ENCODE peak calls at places on chromosomes 7 and 10, in five cellular contexts. L is H9, A is neuronal stem cell, I is H1, D is mesenchymal stem cell. N is an unnamed sample.

GRCh38 chr7:20542594-20542993 is 72.9 kb upstream of the ABCB5 start:
- DNase-seq in L (no peak), A (no peak), I (no peak), D (no peak), N (no peak)

GRCh38 chr10:89427629-89428028 is 13.3 kb downstream of the IFIT5 start:
- DNase-seq in L (no peak), A (no peak), I (no peak), D (peak), N (no peak)

GRCh38 chr7:144649120-144649519 is 186.7 kb downstream of the TPK1 start:
- DNase-seq in L (no peak), A (no peak), I (no peak), D (no peak), N (no peak)

GRCh38 chr10:19169684-19170083 is 121.1 kb downstream of the MALRD1 start:
- DNase-seq in L (no peak), A (no peak), I (no peak), D (no peak), N (no peak)

GRCh38 chr10:130190065-130190736 is 54.0 kb downstream of the GLRX3 start:
- DNase-seq in L (peak), A (peak), I (peak), D (peak), N (peak)

GRCh38 chr7:105887569-105888199 is 11.3 kb upstream of the ATXN7L1 start:
- DNase-seq in L (no peak), A (no peak), I (no peak), D (no peak), N (peak)

GRCh38 chr10:117619200-117619599 is 76.7 kb downstream of the EMX2 start:
- DNase-seq in L (no peak), A (no peak), I (no peak), D (no peak), N (no peak)

GRCh38 chr7:128032605-128033235 is 1.5 kb upstream of the LRRC4 start:
- DNase-seq in L (peak), A (peak), I (no peak), D (peak), N (no peak)

GRCh38 chr10:28327494-28327886 is 24.6 kb upstream of the MPP7 start:
- DNase-seq in L (no peak), A (no peak), I (no peak), D (peak), N (no peak)

GRCh38 chr10:84308481-84309304 is 19.7 kb upstream of the CCSER2 start:
- DNase-seq in L (no peak), A (no peak), I (no peak), D (peak), N (peak)

GRCh38 chr7:23477170-23477525 is 6.9 kb upstream of the IGF2BP3 start:
- DNase-seq in L (no peak), A (no peak), I (no peak), D (no peak), N (no peak)

GRCh38 chr7:105840981-105841749 is 35.2 kb downstream of the ATXN7L1 start:
- DNase-seq in L (no peak), A (no peak), I (no peak), D (peak), N (no peak)

GRCh38 chr10:119049777-119050176 is 20.3 kb downstream of the NANOS1 start:
- DNase-seq in L (no peak), A (no peak), I (no peak), D (no peak), N (no peak)

GRCh38 chr7:116576350-116577319 is 51.8 kb downstream of the CAV1 start:
- DNase-seq in L (no peak), A (no peak), I (no peak), D (peak), N (no peak)

GRCh38 chr10:34580643-34581042 is 234.5 kb downstream of the PARD3 start:
- DNase-seq in L (no peak), A (no peak), I (no peak), D (peak), N (no peak)

GRCh38 chr7:29609162-29610030 is 45.8 kb downstream of the PRR15 start:
- DNase-seq in L (peak), A (peak), I (no peak), D (peak), N (peak)

GRCh38 chr7:67453981-67454380 is 457.3 kb downstream of the TYW1 start:
- DNase-seq in L (no peak), A (no peak), I (no peak), D (no peak), N (no peak)

GRCh38 chr10:103829838-103830465 is 25.4 kb downstream of the SH3PXD2A start:
- DNase-seq in L (no peak), A (no peak), I (no peak), D (no peak), N (no peak)

GRCh38 chr7:74254858-74255379 is 720 bp upstream of the RFC2 start:
- DNase-seq in L (no peak), A (no peak), I (no peak), D (no peak), N (no peak)

GRCh38 chr7:3461923-3462322 is 160.9 kb downstream of the SDK1 start:
- DNase-seq in L (no peak), A (no peak), I (no peak), D (no peak), N (no peak)

GRCh38 chr7:147413243-147413642 is 1177.3 kb upstream of the C7orf33 start:
- DNase-seq in L (no peak), A (no peak), I (no peak), D (no peak), N (no peak)

GRCh38 chr10:119263966-119264621 is 56.7 kb downstream of the GRK5 start:
- DNase-seq in L (no peak), A (no peak), I (no peak), D (no peak), N (no peak)

GRCh38 chr10:24723386-24723787 is 300 bp downstream of the ARHGAP21 start:
- DNase-seq in L (no peak), A (peak), I (no peak), D (peak), N (peak)

GRCh38 chr10:986881-987634 is 1.2 kb upstream of the GTPBP4 start:
- DNase-seq in L (no peak), A (no peak), I (no peak), D (peak), N (peak)
- H2BK12ac ChIP-seq in L (no peak), A (no peak), I (no peak), D (no peak), N (no peak)

GRCh38 chr10:44983895-44984278 is 5.3 kb upstream of the DEPP1 start:
- DNase-seq in L (no peak), A (no peak), I (no peak), D (no peak), N (no peak)

GRCh38 chr10:44988957-44989620 is 10.5 kb upstream of the DEPP1 start:
- DNase-seq in L (peak), A (no peak), I (no peak), D (no peak), N (no peak)

GRCh38 chr10:44985175-44985681 is 6.6 kb upstream of the DEPP1 start:
- DNase-seq in L (no peak), A (no peak), I (no peak), D (peak), N (no peak)

GRCh38 chr10:44984671-44985101 is 6.1 kb upstream of the DEPP1 start:
- DNase-seq in L (no peak), A (no peak), I (no peak), D (no peak), N (no peak)

DNA sequence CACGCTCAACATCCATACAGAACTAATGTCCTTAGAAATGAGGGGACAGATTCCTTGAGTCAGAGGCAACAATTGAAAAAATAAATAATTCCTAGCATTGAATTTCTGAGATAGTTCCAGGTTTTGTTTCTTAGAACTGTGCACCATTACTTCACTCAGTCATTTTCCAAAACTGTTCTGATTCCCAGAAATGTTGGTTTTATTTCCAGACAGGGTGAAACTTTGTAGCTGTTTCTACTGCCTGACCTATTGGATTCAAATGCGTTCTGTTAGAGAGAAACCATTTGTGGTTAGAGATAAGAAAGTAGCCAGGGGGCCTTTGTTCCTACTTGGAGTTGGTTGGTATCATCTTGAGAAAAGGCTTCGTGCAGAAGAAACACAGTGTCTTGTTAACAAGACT is 8.1 kb upstream of the DEPP1 start:
- DNase-seq in L (no peak), A (no peak), I (no peak), D (no peak), N (no peak)
- H2AK5ac ChIP-seq in L (no peak), A (no peak), I (no peak), D (no peak), N (no peak)

GRCh38 chr10:74883428-74883827 is 57.0 kb downstream of the KAT6B start:
- DNase-seq in L (no peak), A (no peak), I (no peak), D (no peak), N (no peak)
- H4K8ac ChIP-seq in L (no peak), A (no peak), I (no peak), D (no peak), N (no peak)

GRCh38 chr7:132666076-132666775 is 90.0 kb upstream of the PLXNA4 start:
- DNase-seq in L (no peak), A (no peak), I (no peak), D (peak), N (peak)
- H2BK12ac ChIP-seq in L (no peak), A (no peak), I (no peak), D (no peak), N (no peak)

GRCh38 chr7:56063500-56063881 is 595 bp upstream of the SUMF2 start:
- DNase-seq in L (no peak), A (no peak), I (no peak), D (no peak), N (no peak)
- H2AK5ac ChIP-seq in L (no peak), A (no peak), I (no peak), D (no peak), N (no peak)

GRCh38 chr7:25028370-25028971 is 48.5 kb upstream of the OSBPL3 start:
- DNase-seq in L (no peak), A (no peak), I (no peak), D (peak), N (peak)
- H4K8ac ChIP-seq in L (no peak), A (no peak), I (no peak), D (no peak), N (no peak)

DNA sequence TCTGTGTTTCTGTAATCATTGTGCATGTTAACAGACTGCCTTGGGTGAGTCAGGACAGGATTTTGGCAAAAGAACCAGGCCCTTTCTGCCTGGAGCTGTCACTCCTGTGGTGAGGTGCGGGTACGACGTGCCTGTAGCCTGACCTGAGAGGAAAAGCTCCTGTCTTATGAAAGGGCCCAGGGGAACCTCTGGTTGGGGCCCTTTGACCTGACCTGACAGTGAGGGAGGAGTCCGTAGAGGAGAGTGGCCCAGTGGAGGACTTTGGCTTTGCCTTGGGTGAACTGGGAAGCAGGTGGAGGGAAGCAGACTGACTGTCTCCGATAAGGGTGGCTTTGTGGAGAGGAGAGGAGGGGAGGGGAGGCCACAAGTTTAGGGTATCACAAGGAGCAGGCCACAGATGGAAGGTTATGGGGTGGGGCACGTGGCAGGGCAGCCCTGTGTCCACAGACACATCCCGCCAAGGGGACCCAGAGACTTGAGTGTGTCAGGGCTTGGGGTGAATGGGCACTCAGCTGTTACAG is 6.9 kb downstream of the PFKP start:
- DNase-seq in L (no peak), A (no peak), I (no peak), D (no peak), N (peak)
- H2BK12ac ChIP-seq in L (no peak), A (no peak), I (no peak), D (peak), N (no peak)

GRCh38 chr10:44972874-44973306 is 5.7 kb downstream of the DEPP1 start:
- DNase-seq in L (no peak), A (no peak), I (no peak), D (no peak), N (no peak)

GRCh38 chr10:44975487-44976331 is 2.9 kb downstream of the DEPP1 start:
- DNase-seq in L (peak), A (no peak), I (no peak), D (peak), N (no peak)

GRCh38 chr10:44973323-44974081 is 5.1 kb downstream of the DEPP1 start:
- DNase-seq in L (peak), A (no peak), I (no peak), D (no peak), N (no peak)

GRCh38 chr10:44974628-44975431 is 3.8 kb downstream of the DEPP1 start:
- DNase-seq in L (peak), A (peak), I (no peak), D (peak), N (peak)

DNA sequence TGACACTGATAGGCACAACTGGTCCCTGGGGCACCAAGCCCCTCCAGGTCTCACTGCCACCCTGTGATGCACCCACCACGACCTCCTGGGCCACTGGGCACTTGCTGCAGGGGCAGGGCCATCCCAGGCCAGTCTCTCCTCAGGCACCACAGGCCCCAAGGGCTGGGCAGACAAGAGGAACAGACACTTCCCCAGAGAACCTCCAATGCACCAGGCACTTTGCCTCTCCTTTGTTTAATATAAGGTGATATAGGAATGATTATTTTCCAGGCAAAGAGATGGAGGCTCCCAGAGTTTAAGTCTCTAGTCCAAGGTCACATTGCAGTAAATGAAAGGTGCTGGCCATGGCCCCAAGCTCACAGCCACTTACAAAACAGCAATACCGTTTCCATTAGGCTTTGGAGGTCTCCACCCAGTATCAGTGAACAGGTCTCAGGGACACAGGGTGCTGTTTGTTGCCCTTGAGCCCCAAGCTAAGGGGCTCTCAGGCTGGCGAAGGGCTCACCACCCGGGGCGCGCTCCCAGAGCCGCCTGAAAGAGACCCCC is 4.5 kb downstream of the DEPP1 start:
- DNase-seq in L (no peak), A (no peak), I (no peak), D (no peak), N (no peak)
- H2AK5ac ChIP-seq in L (no peak), A (peak), I (peak), D (peak), N (peak)

GRCh38 chr7:64308019-64308275 is 5.8 kb upstream of the ZNF736 start:
- DNase-seq in L (no peak), A (no peak), I (no peak), D (no peak), N (no peak)
- H4K8ac ChIP-seq in L (no peak), A (no peak), I (no peak), D (no peak), N (no peak)

GRCh38 chr10:77904110-77904860 is 22.3 kb downstream of the DLG5 start:
- DNase-seq in L (no peak), A (no peak), I (no peak), D (no peak), N (no peak)

GRCh38 chr10:77902159-77902558 is 24.4 kb downstream of the DLG5 start:
- DNase-seq in L (no peak), A (no peak), I (no peak), D (no peak), N (no peak)

GRCh38 chr10:77899690-77900089 is 26.9 kb downstream of the DLG5 start:
- DNase-seq in L (no peak), A (no peak), I (no peak), D (no peak), N (no peak)

GRCh38 chr10:77899080-77899477 is 27.5 kb downstream of the DLG5 start:
- DNase-seq in L (no peak), A (no peak), I (no peak), D (no peak), N (no peak)

GRCh38 chr10:77901743-77902142 is 24.8 kb downstream of the DLG5 start:
- DNase-seq in L (no peak), A (no peak), I (no peak), D (no peak), N (no peak)
- H2BK12ac ChIP-seq in L (no peak), A (no peak), I (no peak), D (no peak), N (no peak)

N was measured in trophoblast cell.